ENCODE peak calls at places on chromosomes 13 and 19, in seven cellular contexts. O is PC-3, V is GM23248, M is IMR-90, W is keratinocyte, E is A549, K is HCT116. D is an unnamed sample.

GRCh38 chr19:7869910-7870511 is 4.2 kb downstream of the PRR36 start:
- DNase-seq in V (peak; percentile 37), E (peak; percentile 94), O (peak; percentile 87), M (peak; percentile 8), W (no peak), K (peak; percentile 79), D (no peak)

GRCh38 chr13:84776578-84776977 is 894.3 kb upstream of the SLITRK1 start:
- DNase-seq in V (no peak), W (no peak), O (no peak), E (no peak), M (no peak), K (no peak), D (no peak)

GRCh38 chr19:13408889-13409518 is 97.3 kb downstream of the CACNA1A start:
- DNase-seq in O (no peak), W (no peak), E (no peak), V (no peak), M (no peak), K (no peak), D (no peak)

GRCh38 chr19:55358493-55358892 is 4.0 kb upstream of the COX6B2 start:
- DNase-seq in E (no peak), W (no peak), K (no peak), M (no peak), O (no peak), V (no peak), D (no peak)

GRCh38 chr13:52882803-52883202 is 34.4 kb upstream of the PCDH8 start:
- DNase-seq in E (no peak), W (no peak), M (no peak), V (no peak), K (no peak), O (no peak), D (no peak)

GRCh38 chr19:51372649-51373504 is at the start of gene NKG7:
- DNase-seq in K (no peak), M (no peak), E (no peak), O (no peak), W (no peak), V (no peak), D (no peak)

GRCh38 chr19:23345838-23346237 is 49.4 kb downstream of the ZNF91 start:
- DNase-seq in V (no peak), K (no peak), E (no peak), W (no peak), M (no peak), O (no peak), D (no peak)

GRCh38 chr13:49219647-49220034 is 497 bp upstream of the MLNR start:
- DNase-seq in E (no peak), K (no peak), M (no peak), V (no peak), W (no peak), O (no peak), D (no peak)

GRCh38 chr13:44313674-44314073 is 60.0 kb upstream of the SERP2 start:
- DNase-seq in V (peak; percentile 88), E (peak; percentile 63), K (peak; percentile 93), O (peak; percentile 86), W (no peak), M (peak; percentile 91), D (peak; percentile 92)

GRCh38 chr13:43546260-43546659 is 240.5 kb downstream of the ENOX1 start:
- DNase-seq in W (no peak), O (no peak), M (no peak), V (no peak), K (no peak), E (no peak), D (no peak)

GRCh38 chr13:99509477-99509876 is 8.2 kb downstream of the TM9SF2 start:
- DNase-seq in O (no peak), K (no peak), M (no peak), E (no peak), W (no peak), V (no peak), D (no peak)

GRCh38 chr13:96020155-96020575 is 33.0 kb downstream of the UGGT2 start:
- DNase-seq in M (peak; percentile 67), V (peak; percentile 73), W (no peak), K (peak; percentile 56), O (peak; percentile 69), E (peak; percentile 67), D (peak; percentile 50)

GRCh38 chr19:15124572-15125231 is 17.5 kb downstream of the SYDE1 start:
- DNase-seq in E (no peak), M (no peak), K (no peak), O (no peak), V (peak; percentile 58), W (no peak), D (no peak)

DNA sequence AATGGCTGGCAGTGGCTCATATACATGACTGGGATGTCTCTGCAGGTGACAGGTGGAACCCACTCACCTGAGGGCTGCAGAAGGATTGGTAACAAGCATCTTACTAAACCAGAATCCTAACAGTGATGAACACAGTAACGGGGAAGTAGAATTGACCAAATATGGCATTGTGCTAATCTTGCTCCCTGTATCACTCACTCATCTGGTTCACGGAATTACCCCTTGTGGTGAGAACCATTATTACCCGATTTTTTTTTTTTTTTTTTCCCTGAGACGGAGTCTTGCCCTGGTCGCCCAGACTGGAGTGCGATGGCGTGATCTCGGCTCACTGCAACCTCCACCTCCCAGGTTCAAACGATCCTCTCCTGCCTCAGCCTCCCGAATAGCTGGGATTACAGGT is 69.5 kb downstream of the PTPRS start:
- DNase-seq in M (no peak), O (peak; percentile 37), E (peak; percentile 42), K (no peak), V (peak; percentile 24), W (no peak), D (no peak)
- H3K4me1 ChIP-seq in M (no peaks in the 10 kb centered on the region), O (no peaks in the 10 kb centered on the region), E (no peaks in the 10 kb centered on the region), K (no peaks in the 10 kb centered on the region), V (no peaks in the 10 kb centered on the region), W (no peaks in the 10 kb centered on the region), D (no peaks in the 10 kb centered on the region)

DNA sequence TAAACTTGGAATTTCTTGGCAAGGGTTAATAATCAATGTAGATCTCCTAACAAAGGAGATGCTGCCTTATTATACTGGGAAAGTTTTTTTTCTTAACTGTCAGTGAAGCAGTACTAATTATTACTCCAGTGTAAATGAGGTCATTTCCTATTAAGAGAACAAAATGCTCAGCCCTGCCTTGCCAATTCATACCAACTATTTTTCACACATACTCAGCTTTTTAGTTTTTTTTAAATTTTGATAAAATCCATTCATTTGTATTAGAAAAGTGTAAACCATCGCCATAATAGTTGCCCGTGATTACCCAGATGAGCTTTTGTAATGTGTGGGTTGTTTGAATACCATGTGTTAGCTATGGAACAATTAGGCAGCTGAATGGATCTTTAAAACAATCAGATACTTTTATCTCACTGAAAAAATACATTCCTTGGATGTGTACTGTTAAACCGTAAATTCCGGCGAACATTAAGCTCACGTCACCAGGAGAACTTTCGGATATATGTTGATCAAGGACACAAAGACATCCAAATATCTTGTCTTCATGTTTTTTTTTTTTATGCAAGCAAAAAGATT is 95.8 kb upstream of the ZNF536 start:
- DNase-seq in M (no peak), K (no peak), E (no peak), O (no peak), V (no peak), W (no peak), D (no peak)
- H3K27ac ChIP-seq in M (no peak overlapping the region), K (no peak overlapping the region), E (no peak overlapping the region), O (no peak overlapping the region), V (no peak overlapping the region), W (no peak overlapping the region), D (no peak overlapping the region)

DNA sequence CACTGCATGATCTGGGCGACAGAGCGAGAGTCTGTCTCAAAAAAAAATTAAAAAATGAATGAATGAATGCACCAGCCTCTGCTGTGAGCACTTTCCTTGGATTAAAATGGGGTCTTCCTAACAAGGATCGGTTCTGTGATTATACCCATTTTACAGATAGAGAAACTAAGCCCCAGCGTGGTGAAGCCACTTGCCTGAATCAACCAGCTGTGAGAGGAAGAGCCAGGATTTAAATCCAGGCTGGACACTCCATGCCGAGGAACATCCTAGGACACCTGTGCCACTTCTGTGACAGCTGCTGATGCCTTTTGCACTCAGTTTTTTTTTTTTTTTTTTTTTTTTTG is 14.1 kb downstream of the TLE5 start:
- DNase-seq in O (no peak), W (no peak), K (no peak), V (no peak), M (no peak), E (no peak), D (no peak)
- H3K4me2 ChIP-seq in O (no peak overlapping the region), W (peak overlapping the region; percentile 63), K (peak overlapping the region; percentile 78), V (no peak overlapping the region), M (no peak overlapping the region), E (peak overlapping the region; percentile 81), D (no peak overlapping the region)

GRCh38 chr19:10805758-10806247 is 30.2 kb downstream of the TMED1 start:
- DNase-seq in W (no peak), V (no peak), E (no peak), M (no peak), K (no peak), O (no peak), D (no peak)
- H3K4me1 ChIP-seq in W (peaks cover 15% of the 10 kb centered on the region), V (no peaks in the 10 kb centered on the region), E (no peaks in the 10 kb centered on the region), M (no peaks in the 10 kb centered on the region), K (peaks cover 20% of the 10 kb centered on the region), O (peaks cover 10% of the 10 kb centered on the region), D (peaks cover 13% of the 10 kb centered on the region)

GRCh38 chr13:19852766-19853165 is 10.7 kb downstream of the ZMYM5 start:
- DNase-seq in V (no peak), M (no peak), K (no peak), E (no peak), O (no peak), W (no peak), D (no peak)
- H3K27ac ChIP-seq in V (no peak overlapping the region), M (no peak overlapping the region), K (no peak overlapping the region), E (no peak overlapping the region), O (no peak overlapping the region), W (peak overlapping the region; percentile 12), D (no peak overlapping the region)

DNA sequence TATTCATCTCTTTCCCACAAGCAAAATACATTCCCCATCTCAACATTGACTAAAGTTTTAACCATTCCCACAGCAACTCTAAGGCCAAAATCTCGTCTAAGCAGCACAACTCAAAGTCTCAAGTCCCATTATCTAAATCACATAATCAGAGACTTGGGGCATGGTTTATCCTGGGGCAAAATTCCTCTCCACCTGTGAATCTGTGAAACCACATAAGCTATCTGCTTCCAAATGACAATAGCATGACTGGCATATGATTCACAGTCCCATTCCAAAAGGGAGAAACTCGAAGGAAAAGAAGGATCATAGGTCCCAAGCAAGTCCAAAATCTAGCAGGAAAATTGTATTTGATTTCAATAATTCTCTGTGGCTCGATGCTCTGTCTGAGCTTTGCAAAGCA is 73.0 kb downstream of the ANKRD10 start:
- DNase-seq in K (no peak), V (peak; percentile 20), E (no peak), O (peak; percentile 88), W (peak; percentile 9), M (peak; percentile 8), D (no peak)
- H3K4me2 ChIP-seq in K (no peak overlapping the region), V (no peak overlapping the region), E (no peak overlapping the region), O (peak overlapping the region; percentile 33), W (peak overlapping the region; percentile 41), M (no peak overlapping the region), D (no peak overlapping the region)